ENCODE peak calls at places on chromosomes 3 and 15, in eight cellular contexts. M is stimulated activated CD4-positive, alpha-beta T cell treated with anti-CD3 and anti-CD28 coated beads, Interleukin-1b, Interleukin-23, amount 100 ng/mL, for 24 hours; V is HuH-7; G is CD4-positive, alpha-beta memory T cell; R is LoVo; U is activated CD4-positive, alpha-beta T cell treated with anti-CD3 and anti-CD28 coated beads, Interleukin-2, amount 50 U/mL, for 1 hour; I is activated T-helper 1 cell treated with Interleukin-2 at 50 U/mL for 16 hours; C is tibial artery. H is an unnamed sample.

GRCh38 chr3:128133273-128133883 is 9.8 kb upstream of the RUVBL1 start:
- DNase-seq in M (no peak), V (no peak), G (peak), R (no peak), U (peak), I (no peak), C (no peak), H (no peak)

GRCh38 chr15:57506422-57506821 is 85.3 kb upstream of the MYZAP start:
- DNase-seq in M (no peak), V (no peak), G (no peak), R (no peak), U (no peak), I (no peak), C (no peak), H (no peak)

GRCh38 chr15:49760749-49761148 is 139.9 kb downstream of the DTWD1 start:
- DNase-seq in M (no peak), V (no peak), G (no peak), R (no peak), U (no peak), I (no peak), C (no peak), H (no peak)

GRCh38 chr3:30623375-30623774 is 17.0 kb downstream of the TGFBR2 start:
- DNase-seq in M (no peak), V (no peak), G (no peak), R (no peak), U (no peak), I (no peak), C (no peak), H (no peak)

GRCh38 chr3:144774897-144775296 is 803.3 kb downstream of the DIPK2A start:
- DNase-seq in M (no peak), V (no peak), G (no peak), R (no peak), U (no peak), I (no peak), C (no peak), H (no peak)

GRCh38 chr15:94206463-94207167 is 24.7 kb upstream of the MCTP2 start:
- DNase-seq in M (no peak), V (no peak), G (no peak), R (no peak), U (no peak), I (no peak), C (no peak), H (no peak)

GRCh38 chr15:75640483-75641175 is 605 bp upstream of the IMP3 start:
- DNase-seq in M (no peak), V (peak), G (peak), R (peak), U (peak), I (peak), C (no peak), H (peak)

GRCh38 chr3:31077826-31078225 is 183.4 kb upstream of the GADL1 start:
- DNase-seq in M (no peak), V (no peak), G (no peak), R (no peak), U (no peak), I (no peak), C (no peak), H (no peak)

GRCh38 chr15:63887630-63888029 is 53.9 kb upstream of the HERC1 start:
- DNase-seq in M (no peak), V (no peak), G (no peak), R (no peak), U (no peak), I (no peak), C (peak), H (no peak)

GRCh38 chr15:77036537-77037474 is 34.1 kb downstream of the TSPAN3 start:
- DNase-seq in M (no peak), V (no peak), G (no peak), R (no peak), U (no peak), I (no peak), C (peak), H (peak)

GRCh38 chr15:78146437-78147154 is 2.6 kb upstream of the IDH3A start:
- DNase-seq in M (no peak), V (no peak), G (no peak), R (no peak), U (no peak), I (no peak), C (no peak), H (no peak)

GRCh38 chr3:143951351-143951971 is 20.2 kb upstream of the DIPK2A start:
- DNase-seq in M (no peak), V (no peak), G (peak), R (peak), U (peak), I (no peak), C (no peak), H (no peak)

GRCh38 chr3:197949767-197950660 is at the start of gene RPL35A:
- DNase-seq in M (peak), V (peak), G (peak), R (peak), U (peak), I (peak), C (peak), H (peak)

GRCh38 chr3:188817103-188817919 is 354.5 kb upstream of the TPRG1 start:
- DNase-seq in M (no peak), V (no peak), G (no peak), R (no peak), U (no peak), I (no peak), C (no peak), H (no peak)

GRCh38 chr3:79367066-79367465 is 400.7 kb downstream of the ROBO1 start:
- DNase-seq in M (no peak), V (no peak), G (no peak), R (no peak), U (no peak), I (no peak), C (no peak), H (no peak)

GRCh38 chr3:64440498-64440897 is 215.2 kb upstream of the PRICKLE2 start:
- DNase-seq in M (no peak), V (no peak), G (no peak), R (peak), U (no peak), I (no peak), C (no peak), H (no peak)

GRCh38 chr3:153925826-153926514 is 195.2 kb upstream of the ARHGEF26 start:
- DNase-seq in M (no peak), V (no peak), G (no peak), R (no peak), U (no peak), I (no peak), C (no peak), H (no peak)

GRCh38 chr15:44468713-44469385 is 41.4 kb downstream of the CTDSPL2 start:
- DNase-seq in M (no peak), V (no peak), G (no peak), R (no peak), U (no peak), I (no peak), C (no peak), H (no peak)

GRCh38 chr15:92617197-92618037 is 38.2 kb downstream of the FAM174B start:
- DNase-seq in M (no peak), V (peak), G (no peak), R (peak), U (no peak), I (no peak), C (peak), H (peak)

GRCh38 chr3:39234705-39235104 is 42.3 kb upstream of the XIRP1 start:
- DNase-seq in M (no peak), V (no peak), G (peak), R (no peak), U (peak), I (no peak), C (no peak), H (no peak)

GRCh38 chr3:51712020-51712385 is 5.1 kb downstream of the GRM2 start:
- DNase-seq in M (no peak), V (no peak), G (no peak), R (no peak), U (no peak), I (no peak), C (no peak), H (no peak)